ENCODE peak calls at places on chromosomes 13 and 19, in five cellular contexts. P is tibial nerve, Y is heart right ventricle, X is PC-3, L is GM06990. F is an unnamed sample.

GRCh38 chr19:21568816-21569496 is 63.6 kb downstream of the ZNF429 start:
- DNase-seq in P (peak; percentile 85), L (no peak), Y (peak; percentile 86), X (no peak), F (peak; percentile 79)

GRCh38 chr13:59472134-59472533 is 691.6 kb downstream of the DIAPH3 start:
- DNase-seq in L (no peak), Y (no peak), X (peak; percentile 72), P (no peak), F (no peak)

GRCh38 chr19:982567-983170 is 1.5 kb upstream of the WDR18 start:
- DNase-seq in Y (peak; percentile 83), X (peak; percentile 68), L (peak; percentile 86), P (peak; percentile 55), F (peak; percentile 48)

GRCh38 chr13:97369269-97369893 is 64.6 kb upstream of the RAP2A start:
- DNase-seq in X (no peak), P (no peak), Y (no peak), L (peak; percentile 32), F (no peak)

GRCh38 chr19:58021541-58022282 is 12.1 kb upstream of the ZSCAN1 start:
- DNase-seq in P (peak; percentile 59), L (no peak), X (no peak), Y (no peak), F (peak; percentile 15)

GRCh38 chr13:30664689-30665088 is 47.0 kb downstream of the USPL1 start:
- DNase-seq in P (no peak), X (no peak), L (no peak), Y (no peak), F (no peak)

GRCh38 chr19:38596057-38596981 is 21.4 kb downstream of the MAP4K1 start:
- DNase-seq in X (peak; percentile 14), L (no peak), Y (no peak), P (no peak), F (no peak)

GRCh38 chr13:50244355-50244912 is 229.2 kb downstream of the KCNRG start:
- DNase-seq in Y (no peak), X (no peak), L (no peak), P (no peak), F (no peak)

GRCh38 chr13:100694722-100695644 is 20.4 kb upstream of the TMTC4 start:
- DNase-seq in X (peak; percentile 58), L (no peak), P (no peak), Y (no peak), F (no peak)

GRCh38 chr13:72144625-72145024 is 277.6 kb upstream of the DACH1 start:
- DNase-seq in P (no peak), L (no peak), X (peak; percentile 12), Y (no peak), F (no peak)

GRCh38 chr13:47708386-47708785 is 292.7 kb downstream of the SUCLA2 start:
- DNase-seq in P (no peak), L (no peak), X (peak; percentile 92), Y (no peak), F (no peak)

GRCh38 chr13:28204690-28205443 is 66.5 kb downstream of the PAN3 start:
- DNase-seq in P (no peak), X (no peak), L (peak; percentile 9), Y (no peak), F (no peak)

GRCh38 chr19:40741527-40742390 is 8.5 kb downstream of the ACTMAP start:
- DNase-seq in X (no peak), Y (no peak), L (no peak), P (no peak), F (no peak)

GRCh38 chr19:41999878-42000208 is 5.8 kb upstream of the ATP1A3 start:
- DNase-seq in Y (no peak), L (no peak), X (no peak), P (no peak), F (no peak)

GRCh38 chr19:37933965-37934364 is 27.0 kb downstream of the SIPA1L3 start:
- DNase-seq in P (no peak), X (no peak), Y (peak; percentile 48), L (no peak), F (no peak)

GRCh38 chr19:57512845-57513244 is 13.1 kb downstream of the ZNF773 start:
- DNase-seq in X (no peak), P (no peak), Y (no peak), L (no peak), F (no peak)

GRCh38 chr13:85313761-85314503 is 485.3 kb downstream of the SLITRK6 start:
- DNase-seq in Y (no peak), P (no peak), X (peak; percentile 78), L (no peak), F (no peak)

GRCh38 chr13:105538346-105538745 is 997.1 kb downstream of the EFNB2 start:
- DNase-seq in Y (no peak), X (no peak), L (no peak), P (no peak), F (no peak)

GRCh38 chr13:98372886-98373285 is 195.8 kb upstream of the RNF113B start:
- DNase-seq in Y (no peak), L (no peak), P (no peak), X (no peak), F (no peak)

GRCh38 chr19:48994035-48994386 is 324 bp downstream of the RUVBL2 start:
- DNase-seq in P (no peak), Y (no peak), X (no peak), L (no peak), F (no peak)

GRCh38 chr13:110812111-110812868 is 98.8 kb downstream of the ING1 start:
- DNase-seq in P (no peak), Y (no peak), L (no peak), X (no peak), F (no peak)

GRCh38 chr13:21395953-21396352 is 63.1 kb downstream of the ZDHHC20 start:
- DNase-seq in L (no peak), P (no peak), Y (no peak), X (no peak), F (no peak)

GRCh38 chr13:97127842-97128241 is 94.3 kb upstream of the MBNL2 start:
- DNase-seq in Y (no peak), X (no peak), L (no peak), P (no peak), F (no peak)

GRCh38 chr13:34939771-34940170 is 2.3 kb upstream of the NBEA start:
- DNase-seq in P (no peak), L (no peak), Y (no peak), X (no peak), F (no peak)

GRCh38 chr19:41537789-41538188 is 38.2 kb upstream of the CEACAM21 start:
- DNase-seq in L (no peak), X (peak; percentile 41), Y (no peak), P (no peak), F (no peak)

GRCh38 chr13:106088094-106088493 is 447.4 kb downstream of the EFNB2 start:
- DNase-seq in X (no peak), P (no peak), Y (no peak), L (no peak), F (no peak)

GRCh38 chr19:42075364-42075615 is 676 bp upstream of the ZNF574 start:
- DNase-seq in P (peak; percentile 17), L (no peak), X (no peak), Y (no peak), F (no peak)

GRCh38 chr19:4889034-4889825 is 13.5 kb downstream of the ARRDC5 start:
- DNase-seq in X (peak; percentile 99), Y (no peak), P (no peak), L (no peak), F (no peak)

DNA sequence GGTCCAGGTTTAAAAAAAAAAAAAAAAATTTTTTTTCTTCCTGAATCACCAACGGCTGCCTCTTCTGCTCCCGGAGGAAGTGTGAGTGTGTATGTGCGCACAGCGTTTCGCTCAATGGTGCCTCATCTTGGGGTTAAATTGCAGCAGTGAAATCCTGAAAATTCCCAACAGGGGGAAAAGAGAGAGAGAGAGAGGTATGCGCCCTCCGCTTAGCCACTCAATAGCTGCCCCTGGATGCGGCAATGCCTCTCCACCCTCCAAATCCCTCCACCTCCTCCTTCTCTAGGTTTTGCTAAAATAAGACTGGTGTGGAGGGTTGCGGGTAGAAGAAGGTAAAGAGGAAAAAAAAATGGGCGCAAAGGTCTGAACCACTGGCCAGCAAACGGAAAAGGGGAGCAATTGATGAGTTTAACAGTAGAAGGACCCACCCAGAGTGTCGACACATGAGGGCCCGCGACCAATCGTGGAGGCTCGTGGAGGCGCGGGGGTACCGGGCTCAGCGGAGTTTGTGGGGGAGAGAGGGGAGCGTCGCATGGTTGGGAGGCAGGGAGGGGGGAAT is 853 bp upstream of the CACNA1A start:
- DNase-seq in L (no peak), Y (no peak), X (no peak), P (no peak), F (no peak)
- H3K4me3 ChIP-seq in L (no peak overlapping the region), Y (no peak overlapping the region), X (no peak overlapping the region), P (no peak overlapping the region), F (no peak overlapping the region)

DNA sequence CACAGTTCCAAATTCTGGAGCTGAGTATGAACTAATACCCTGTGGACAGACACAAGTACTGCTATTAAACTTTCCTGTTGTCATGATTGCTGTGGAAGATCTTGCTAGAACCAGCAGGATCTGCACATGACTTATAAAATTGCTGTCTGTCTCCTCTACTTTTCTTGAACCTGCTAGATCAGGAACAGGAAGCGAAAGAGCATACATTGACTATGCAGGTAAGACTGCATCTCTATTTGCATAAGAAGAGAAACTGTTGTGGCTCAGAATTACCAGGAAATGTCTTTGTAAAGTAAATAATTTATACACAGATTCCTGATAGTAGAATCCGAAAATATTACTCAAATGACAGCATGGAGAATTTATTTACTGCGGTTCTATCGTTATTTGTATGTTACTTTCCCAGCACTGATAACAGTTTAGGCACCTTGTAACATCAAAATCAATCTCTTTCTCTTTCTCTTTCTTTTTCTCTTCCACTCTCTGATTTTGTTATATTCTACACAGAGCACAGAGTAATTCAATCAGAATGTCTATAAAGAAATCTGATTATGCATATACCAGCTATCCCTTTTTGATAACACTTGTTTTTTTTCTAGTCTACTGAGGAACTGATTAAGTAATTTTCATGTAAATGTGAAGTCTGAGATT is 226.5 kb downstream of the MYO16 start:
- DNase-seq in P (no peak), L (no peak), X (no peak), Y (no peak), F (no peak)
- H3K27me3 ChIP-seq in P (no peaks in the 10 kb centered on the region), L (no peaks in the 10 kb centered on the region), X (peaks cover 31% of the 10 kb centered on the region), Y (no peaks in the 10 kb centered on the region), F (no peaks in the 10 kb centered on the region)

GRCh38 chr13:73957889-73958288 is 176.3 kb downstream of the KLF12 start:
- DNase-seq in P (no peak), L (no peak), Y (no peak), X (no peak), F (no peak)

GRCh38 chr13:73956795-73957408 is 177.3 kb downstream of the KLF12 start:
- DNase-seq in L (no peak), X (no peak), Y (no peak), P (no peak), F (no peak)

GRCh38 chr13:73960474-73960873 is 173.7 kb downstream of the KLF12 start:
- DNase-seq in L (no peak), X (no peak), Y (no peak), P (no peak), F (no peak)

GRCh38 chr13:73961181-73961580 is 173.0 kb downstream of the KLF12 start:
- DNase-seq in L (no peak), X (no peak), Y (no peak), P (no peak), F (no peak)

GRCh38 chr13:73958657-73959397 is 175.4 kb downstream of the KLF12 start:
- DNase-seq in L (no peak), P (no peak), X (peak; percentile 59), Y (no peak), F (no peak)
- H3K4me3 ChIP-seq in L (no peak overlapping the region), P (no peak overlapping the region), X (no peak overlapping the region), Y (no peak overlapping the region), F (no peak overlapping the region)

DNA sequence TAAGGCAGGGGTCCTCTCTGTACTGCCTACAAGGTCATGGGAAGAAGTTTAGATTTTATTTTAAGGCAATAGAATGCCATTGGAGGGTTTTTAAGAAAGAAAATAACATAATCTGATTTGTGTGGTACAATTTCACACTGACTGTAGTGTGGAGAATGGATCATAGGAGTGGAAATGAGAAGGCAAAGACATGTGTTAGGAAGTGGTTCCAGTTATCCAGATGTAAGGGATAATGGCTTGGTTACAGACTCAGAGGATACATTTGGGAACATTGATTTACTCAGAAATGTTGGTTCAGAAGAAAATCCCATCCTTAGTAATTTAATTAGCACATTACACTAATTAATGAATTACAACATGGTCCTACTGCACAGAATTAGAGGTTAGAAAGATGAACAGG is 788.2 kb downstream of the SLITRK5 start:
- DNase-seq in P (no peak), X (no peak), Y (no peak), L (no peak), F (no peak)
- H3K27me3 ChIP-seq in P (no peaks in the 10 kb centered on the region), X (no peaks in the 10 kb centered on the region), Y (no peaks in the 10 kb centered on the region), L (no peaks in the 10 kb centered on the region), F (no peaks in the 10 kb centered on the region)

F was measured in effector memory CD4-positive, alpha-beta T cell.